ENCODE peak calls at places on chromosomes 1 and 21, in five cellular contexts. One of them, this sample, is unnamed.

GRCh38 chr1:208233546-208233945 is 10.6 kb downstream of the PLXNA2 start:
- DNase-seq in neural crest cell: peak
- DNase-seq in nephron progenitor cell: no peak
- DNase-seq in osteocyte: no peak
- DNase-seq in lung: peak
- DNase-seq in this sample: no peak

GRCh38 chr1:15341634-15342375 is 67.9 kb upstream of the EFHD2 start:
- DNase-seq in lung: no peak
- DNase-seq in nephron progenitor cell: no peak
- DNase-seq in osteocyte: no peak
- DNase-seq in neural crest cell: no peak
- DNase-seq in this sample: no peak

GRCh38 chr1:19009882-19010321 is 53.4 kb upstream of the IFFO2 start:
- DNase-seq in lung: no peak
- DNase-seq in nephron progenitor cell: peak
- DNase-seq in neural crest cell: no peak
- DNase-seq in osteocyte: peak
- DNase-seq in this sample: no peak

GRCh38 chr1:181324797-181325616 is 158.3 kb upstream of the CACNA1E start:
- DNase-seq in osteocyte: peak
- DNase-seq in nephron progenitor cell: no peak
- DNase-seq in lung: no peak
- DNase-seq in neural crest cell: no peak
- DNase-seq in this sample: no peak

GRCh38 chr21:32333953-32334673 is 35.5 kb downstream of the MRAP start:
- DNase-seq in lung: no peak
- DNase-seq in osteocyte: no peak
- DNase-seq in nephron progenitor cell: no peak
- DNase-seq in neural crest cell: no peak
- DNase-seq in this sample: no peak

GRCh38 chr1:203271962-203272632 is 33.2 kb upstream of the BTG2 start:
- DNase-seq in nephron progenitor cell: no peak
- DNase-seq in neural crest cell: no peak
- DNase-seq in lung: no peak
- DNase-seq in osteocyte: peak
- DNase-seq in this sample: no peak

GRCh38 chr1:222310830-222311229 is 237.1 kb downstream of the HHIPL2 start:
- DNase-seq in neural crest cell: no peak
- DNase-seq in nephron progenitor cell: no peak
- DNase-seq in osteocyte: no peak
- DNase-seq in lung: no peak
- DNase-seq in this sample: no peak

GRCh38 chr1:152917794-152918193 is 9.4 kb downstream of the IVL start:
- DNase-seq in lung: no peak
- DNase-seq in osteocyte: no peak
- DNase-seq in nephron progenitor cell: no peak
- DNase-seq in neural crest cell: no peak
- DNase-seq in this sample: no peak

GRCh38 chr1:168957818-168958217 is 148.7 kb upstream of the ATP1B1 start:
- DNase-seq in lung: no peak
- DNase-seq in osteocyte: no peak
- DNase-seq in nephron progenitor cell: no peak
- DNase-seq in neural crest cell: no peak
- DNase-seq in this sample: no peak

GRCh38 chr1:183932412-183932811 is 105.1 kb downstream of the COLGALT2 start:
- DNase-seq in neural crest cell: no peak
- DNase-seq in nephron progenitor cell: no peak
- DNase-seq in lung: peak
- DNase-seq in osteocyte: no peak
- DNase-seq in this sample: no peak

GRCh38 chr1:211420845-211421454 is 71.0 kb downstream of the RD3 start:
- DNase-seq in neural crest cell: no peak
- DNase-seq in nephron progenitor cell: no peak
- DNase-seq in lung: no peak
- DNase-seq in osteocyte: no peak
- DNase-seq in this sample: no peak

GRCh38 chr1:180188679-180189175 is 34.1 kb downstream of the QSOX1 start:
- DNase-seq in osteocyte: no peak
- DNase-seq in lung: no peak
- DNase-seq in neural crest cell: no peak
- DNase-seq in nephron progenitor cell: no peak
- DNase-seq in this sample: no peak

GRCh38 chr1:10228528-10228927 is 18.2 kb downstream of the KIF1B start:
- DNase-seq in lung: no peak
- DNase-seq in neural crest cell: no peak
- DNase-seq in nephron progenitor cell: no peak
- DNase-seq in osteocyte: no peak
- DNase-seq in this sample: no peak

GRCh38 chr1:117658676-117659075 is 52.8 kb downstream of the TENT5C start:
- DNase-seq in osteocyte: no peak
- DNase-seq in lung: no peak
- DNase-seq in neural crest cell: no peak
- DNase-seq in nephron progenitor cell: no peak
- DNase-seq in this sample: no peak

GRCh38 chr1:161763522-161764098 is 2.5 kb upstream of the ATF6 start:
- DNase-seq in lung: no peak
- DNase-seq in neural crest cell: no peak
- DNase-seq in osteocyte: no peak
- DNase-seq in nephron progenitor cell: peak
- DNase-seq in this sample: peak
- TF ChIP-seq CTCF in lung: no peak
- TF ChIP-seq CTCF in neural crest cell: peak
- TF ChIP-seq CTCF in osteocyte: peak
- TF ChIP-seq CTCF in nephron progenitor cell: peak
- TF ChIP-seq CTCF in this sample: peak

DNA sequence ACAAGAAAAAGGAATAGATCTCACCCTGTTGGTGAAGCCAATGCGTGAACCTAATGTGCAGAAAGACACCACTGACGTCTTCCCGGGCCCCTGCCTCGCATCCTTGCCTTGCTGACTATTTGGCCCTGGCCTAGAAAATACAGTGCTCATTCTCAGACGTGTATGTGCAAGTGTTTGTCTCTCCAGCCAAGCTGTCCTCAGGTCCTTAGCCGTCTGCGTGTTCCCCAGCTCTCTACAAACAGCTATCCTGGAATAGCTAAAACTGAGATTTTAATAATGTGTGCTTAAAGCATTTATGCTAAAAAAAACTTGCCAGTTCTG is 55.9 kb downstream of the IRF2BP2 start:
- DNase-seq in nephron progenitor cell: no peak
- DNase-seq in osteocyte: no peak
- DNase-seq in neural crest cell: no peak
- DNase-seq in lung: no peak
- DNase-seq in this sample: no peak
- TF ChIP-seq CTCF in nephron progenitor cell: no peak
- TF ChIP-seq CTCF in osteocyte: no peak
- TF ChIP-seq CTCF in neural crest cell: no peak
- TF ChIP-seq CTCF in lung: no peak
- TF ChIP-seq CTCF in this sample: no peak

GRCh38 chr1:175225805-175226129 is 33.2 kb upstream of the KIAA0040 start:
- DNase-seq in osteocyte: no peak
- DNase-seq in lung: no peak
- DNase-seq in nephron progenitor cell: no peak
- DNase-seq in neural crest cell: no peak
- DNase-seq in this sample: no peak
- TF ChIP-seq CTCF in osteocyte: no peak
- TF ChIP-seq CTCF in lung: no peak
- TF ChIP-seq CTCF in nephron progenitor cell: no peak
- TF ChIP-seq CTCF in neural crest cell: no peak
- TF ChIP-seq CTCF in this sample: no peak

GRCh38 chr1:21674957-21675356 is 5.8 kb upstream of the RAP1GAP start:
- DNase-seq in nephron progenitor cell: no peak
- DNase-seq in osteocyte: no peak
- DNase-seq in lung: no peak
- DNase-seq in neural crest cell: no peak
- DNase-seq in this sample: no peak
- TF ChIP-seq CTCF in nephron progenitor cell: no peak
- TF ChIP-seq CTCF in osteocyte: no peak
- TF ChIP-seq CTCF in lung: no peak
- TF ChIP-seq CTCF in neural crest cell: no peak
- TF ChIP-seq CTCF in this sample: no peak

GRCh38 chr1:1397839-1398523 is 1.2 kb downstream of the CCNL2 start:
- DNase-seq in nephron progenitor cell: no peak
- DNase-seq in lung: no peak
- DNase-seq in osteocyte: no peak
- DNase-seq in neural crest cell: no peak
- DNase-seq in this sample: no peak

GRCh38 chr1:1399870-1400575 is 888 bp upstream of the CCNL2 start:
- DNase-seq in lung: no peak
- DNase-seq in nephron progenitor cell: no peak
- DNase-seq in neural crest cell: peak
- DNase-seq in osteocyte: no peak
- DNase-seq in this sample: no peak

GRCh38 chr1:1400576-1401456 is 1.7 kb upstream of the CCNL2 start:
- DNase-seq in nephron progenitor cell: no peak
- DNase-seq in neural crest cell: no peak
- DNase-seq in lung: no peak
- DNase-seq in osteocyte: no peak
- DNase-seq in this sample: no peak

GRCh38 chr1:1398677-1399186 is 403 bp downstream of the CCNL2 start:
- DNase-seq in lung: no peak
- DNase-seq in neural crest cell: no peak
- DNase-seq in osteocyte: no peak
- DNase-seq in nephron progenitor cell: peak
- DNase-seq in this sample: no peak

DNA sequence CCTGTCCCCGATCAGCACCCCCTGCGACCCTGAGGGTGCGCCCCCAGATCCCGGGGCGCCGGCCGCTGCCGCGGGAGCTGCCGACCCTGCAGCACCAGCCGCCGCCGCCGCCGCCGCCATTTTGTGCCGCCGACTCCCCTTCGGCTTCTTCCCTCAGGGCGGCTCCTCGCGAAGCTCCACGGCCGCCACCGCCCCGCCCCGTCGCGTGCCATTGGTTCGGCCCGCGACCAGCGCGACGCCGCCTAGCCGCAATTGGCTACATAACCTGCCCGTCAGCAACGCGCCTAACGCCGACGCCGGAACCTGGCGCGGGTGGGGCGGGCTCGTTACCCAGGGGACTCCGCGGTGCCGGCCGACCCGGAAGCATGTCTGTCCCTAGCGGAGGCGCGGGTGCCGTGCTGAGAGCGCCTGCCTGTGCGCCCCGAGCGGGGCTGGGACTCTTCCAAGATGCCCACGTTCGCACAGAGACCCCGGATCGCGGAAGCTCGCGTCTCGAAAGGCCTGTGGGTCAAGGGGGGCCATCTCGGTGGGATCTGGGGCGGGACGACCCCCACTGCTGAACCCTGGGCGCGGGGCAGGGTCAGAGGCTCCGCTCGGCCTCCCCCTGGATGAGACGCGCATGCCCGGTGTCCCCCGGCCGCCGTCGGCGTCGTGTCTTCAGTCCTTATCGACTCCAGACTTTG is at the start of gene CCNL2:
- DNase-seq in osteocyte: peak
- DNase-seq in lung: peak
- DNase-seq in nephron progenitor cell: peak
- DNase-seq in neural crest cell: peak
- DNase-seq in this sample: peak
- TF ChIP-seq CTCF in osteocyte: peak
- TF ChIP-seq CTCF in lung: peak
- TF ChIP-seq CTCF in nephron progenitor cell: peak
- TF ChIP-seq CTCF in neural crest cell: peak
- TF ChIP-seq CTCF in this sample: peak

GRCh38 chr1:82091729-82092128 is 291.0 kb downstream of the ADGRL2 start:
- DNase-seq in lung: no peak
- DNase-seq in osteocyte: no peak
- DNase-seq in neural crest cell: no peak
- DNase-seq in nephron progenitor cell: no peak
- DNase-seq in this sample: no peak

GRCh38 chr1:82091274-82091673 is 290.5 kb downstream of the ADGRL2 start:
- DNase-seq in nephron progenitor cell: no peak
- DNase-seq in lung: no peak
- DNase-seq in osteocyte: no peak
- DNase-seq in neural crest cell: no peak
- DNase-seq in this sample: no peak

GRCh38 chr1:82094136-82094535 is 293.4 kb downstream of the ADGRL2 start:
- DNase-seq in nephron progenitor cell: no peak
- DNase-seq in neural crest cell: no peak
- DNase-seq in lung: no peak
- DNase-seq in osteocyte: no peak
- DNase-seq in this sample: no peak

GRCh38 chr1:82086739-82087138 is 286.0 kb downstream of the ADGRL2 start:
- DNase-seq in lung: no peak
- DNase-seq in neural crest cell: no peak
- DNase-seq in osteocyte: no peak
- DNase-seq in nephron progenitor cell: no peak
- DNase-seq in this sample: no peak

GRCh38 chr1:82090104-82090503 is 289.4 kb downstream of the ADGRL2 start:
- DNase-seq in nephron progenitor cell: no peak
- DNase-seq in neural crest cell: no peak
- DNase-seq in osteocyte: no peak
- DNase-seq in lung: no peak
- DNase-seq in this sample: no peak
- TF ChIP-seq CTCF in nephron progenitor cell: peak
- TF ChIP-seq CTCF in neural crest cell: peak
- TF ChIP-seq CTCF in osteocyte: peak
- TF ChIP-seq CTCF in lung: no peak
- TF ChIP-seq CTCF in this sample: peak

DNA sequence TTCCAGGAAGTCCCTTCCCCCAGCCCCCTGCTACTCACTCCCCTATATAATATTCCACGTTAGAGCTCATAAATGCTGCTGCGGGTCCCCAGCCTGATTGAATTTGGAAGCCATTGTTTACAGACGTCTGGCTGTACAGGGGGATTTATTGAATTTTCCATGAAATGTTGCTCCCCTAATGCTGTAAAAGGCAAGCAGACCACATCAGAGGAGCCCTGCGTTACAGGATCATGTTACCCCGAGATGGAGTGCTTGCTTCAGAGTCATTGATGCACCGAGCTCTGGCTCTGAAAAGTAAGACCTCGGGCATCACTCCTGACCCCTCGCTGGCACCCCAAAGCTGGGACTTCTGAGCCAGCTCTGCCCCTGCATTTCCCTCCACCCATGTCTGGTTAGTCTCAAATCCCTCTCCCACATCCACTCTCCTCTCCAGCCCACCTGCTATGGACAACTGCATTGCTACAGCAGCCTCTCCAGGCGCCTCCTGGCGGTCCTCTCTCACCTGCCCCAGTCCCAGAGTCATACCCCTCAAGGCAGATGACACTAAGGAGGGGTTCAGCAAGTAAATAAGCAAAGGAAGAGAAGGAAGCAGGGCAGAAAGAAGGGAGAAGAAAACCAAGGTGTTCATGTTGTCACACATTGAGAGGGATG is 127.8 kb downstream of the TMEM53 start:
- DNase-seq in nephron progenitor cell: no peak
- DNase-seq in osteocyte: no peak
- DNase-seq in lung: no peak
- DNase-seq in neural crest cell: no peak
- DNase-seq in this sample: peak
- TF ChIP-seq CTCF in nephron progenitor cell: no peak
- TF ChIP-seq CTCF in osteocyte: no peak
- TF ChIP-seq CTCF in lung: no peak
- TF ChIP-seq CTCF in neural crest cell: no peak
- TF ChIP-seq CTCF in this sample: peak

DNA sequence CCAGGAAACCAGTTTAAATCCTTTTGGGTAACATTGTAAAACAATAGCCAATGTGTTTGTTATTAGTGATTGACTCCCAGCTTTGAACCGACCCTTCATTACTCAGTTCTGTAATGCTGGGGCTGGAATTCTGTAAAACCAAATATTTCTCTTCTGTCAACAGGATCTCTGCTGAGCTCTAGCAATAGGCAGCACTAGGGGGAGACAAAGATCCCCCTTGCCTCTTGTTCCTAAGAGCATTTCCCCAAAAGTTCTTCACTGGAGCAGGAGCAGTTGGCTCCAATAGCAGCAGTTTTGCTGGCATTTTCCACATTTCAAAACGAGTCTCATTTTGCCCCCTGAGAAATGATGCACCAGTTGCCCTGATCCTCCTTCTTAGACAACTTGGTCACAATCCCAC is 1671.1 kb downstream of the MRPL39 start:
- DNase-seq in nephron progenitor cell: no peak
- DNase-seq in lung: no peak
- DNase-seq in neural crest cell: no peak
- DNase-seq in osteocyte: no peak
- DNase-seq in this sample: no peak
- TF ChIP-seq CTCF in nephron progenitor cell: peak
- TF ChIP-seq CTCF in lung: no peak
- TF ChIP-seq CTCF in neural crest cell: peak
- TF ChIP-seq CTCF in osteocyte: no peak
- TF ChIP-seq CTCF in this sample: peak

This sample was measured in GM13977.